ENCODE peak calls at places on chromosome 3, in six cellular contexts. One of them, this sample, is unnamed.

GRCh38 chr3:156674911-156675743 is 737 bp downstream of the TIPARP start:
- DNase-seq in NB4: peak
- DNase-seq in mesendoderm: peak
- DNase-seq in cardiac fibroblast: peak
- DNase-seq in esophagus squamous epithelium: no peak
- DNase-seq in lower leg skin: peak
- DNase-seq in this sample: peak

GRCh38 chr3:4802903-4803302 is 176.3 kb upstream of the BHLHE40 start:
- DNase-seq in lower leg skin: no peak
- DNase-seq in cardiac fibroblast: no peak
- DNase-seq in esophagus squamous epithelium: no peak
- DNase-seq in NB4: no peak
- DNase-seq in mesendoderm: no peak
- DNase-seq in this sample: no peak

GRCh38 chr3:87997298-87997697 is 61.5 kb downstream of the CGGBP1 start:
- DNase-seq in mesendoderm: no peak
- DNase-seq in cardiac fibroblast: peak
- DNase-seq in NB4: peak
- DNase-seq in lower leg skin: no peak
- DNase-seq in esophagus squamous epithelium: no peak
- DNase-seq in this sample: no peak

GRCh38 chr3:20040476-20041196 is 390 bp downstream of the KAT2B start:
- DNase-seq in cardiac fibroblast: peak
- DNase-seq in NB4: peak
- DNase-seq in lower leg skin: peak
- DNase-seq in esophagus squamous epithelium: no peak
- DNase-seq in mesendoderm: peak
- DNase-seq in this sample: peak

GRCh38 chr3:112005091-112005672 is 6.5 kb downstream of the TAGLN3 start:
- DNase-seq in lower leg skin: no peak
- DNase-seq in NB4: no peak
- DNase-seq in cardiac fibroblast: peak
- DNase-seq in mesendoderm: no peak
- DNase-seq in esophagus squamous epithelium: no peak
- DNase-seq in this sample: no peak

GRCh38 chr3:86563358-86563970 is 427.5 kb downstream of the VGLL3 start:
- DNase-seq in esophagus squamous epithelium: no peak
- DNase-seq in lower leg skin: no peak
- DNase-seq in cardiac fibroblast: peak
- DNase-seq in NB4: peak
- DNase-seq in mesendoderm: peak
- DNase-seq in this sample: no peak

GRCh38 chr3:165463546-165463945 is 267.4 kb upstream of the SLITRK3 start:
- DNase-seq in NB4: no peak
- DNase-seq in lower leg skin: no peak
- DNase-seq in cardiac fibroblast: no peak
- DNase-seq in mesendoderm: no peak
- DNase-seq in esophagus squamous epithelium: no peak
- DNase-seq in this sample: no peak

GRCh38 chr3:158780795-158781590 is 20.9 kb upstream of the MFSD1 start:
- DNase-seq in esophagus squamous epithelium: no peak
- DNase-seq in mesendoderm: no peak
- DNase-seq in lower leg skin: no peak
- DNase-seq in cardiac fibroblast: no peak
- DNase-seq in NB4: no peak
- DNase-seq in this sample: no peak

GRCh38 chr3:172138031-172138538 is 98.7 kb downstream of the FNDC3B start:
- DNase-seq in mesendoderm: peak
- DNase-seq in lower leg skin: no peak
- DNase-seq in NB4: no peak
- DNase-seq in cardiac fibroblast: peak
- DNase-seq in esophagus squamous epithelium: no peak
- DNase-seq in this sample: no peak

GRCh38 chr3:177314897-177315296 is 117.6 kb upstream of the TBL1XR1 start:
- DNase-seq in mesendoderm: no peak
- DNase-seq in NB4: no peak
- DNase-seq in lower leg skin: no peak
- DNase-seq in esophagus squamous epithelium: no peak
- DNase-seq in cardiac fibroblast: no peak
- DNase-seq in this sample: no peak

GRCh38 chr3:17040322-17040721 is 155.6 kb downstream of the PLCL2 start:
- DNase-seq in NB4: no peak
- DNase-seq in mesendoderm: no peak
- DNase-seq in esophagus squamous epithelium: no peak
- DNase-seq in lower leg skin: no peak
- DNase-seq in cardiac fibroblast: no peak
- DNase-seq in this sample: no peak

GRCh38 chr3:141063831-141064230 is 12.7 kb downstream of the SPSB4 start:
- DNase-seq in cardiac fibroblast: no peak
- DNase-seq in lower leg skin: peak
- DNase-seq in NB4: peak
- DNase-seq in esophagus squamous epithelium: no peak
- DNase-seq in mesendoderm: no peak
- DNase-seq in this sample: no peak

GRCh38 chr3:172061724-172062184 is 22.4 kb downstream of the FNDC3B start:
- DNase-seq in esophagus squamous epithelium: no peak
- DNase-seq in lower leg skin: no peak
- DNase-seq in NB4: peak
- DNase-seq in mesendoderm: no peak
- DNase-seq in cardiac fibroblast: peak
- DNase-seq in this sample: no peak

GRCh38 chr3:123419850-123420292 is 29.0 kb downstream of the ADCY5 start:
- DNase-seq in NB4: no peak
- DNase-seq in lower leg skin: no peak
- DNase-seq in cardiac fibroblast: no peak
- DNase-seq in mesendoderm: no peak
- DNase-seq in esophagus squamous epithelium: no peak
- DNase-seq in this sample: no peak

GRCh38 chr3:197392961-197393360 is 94.5 kb upstream of the DLG1 start:
- DNase-seq in NB4: no peak
- DNase-seq in mesendoderm: no peak
- DNase-seq in esophagus squamous epithelium: no peak
- DNase-seq in lower leg skin: peak
- DNase-seq in cardiac fibroblast: peak
- DNase-seq in this sample: no peak

GRCh38 chr3:141174683-141175082 is 56.9 kb upstream of the PXYLP1 start:
- DNase-seq in NB4: no peak
- DNase-seq in esophagus squamous epithelium: no peak
- DNase-seq in lower leg skin: no peak
- DNase-seq in cardiac fibroblast: no peak
- DNase-seq in mesendoderm: no peak
- DNase-seq in this sample: no peak

GRCh38 chr3:14137004-14137403 is 12.2 kb downstream of the TMEM43 start:
- DNase-seq in mesendoderm: no peak
- DNase-seq in NB4: no peak
- DNase-seq in lower leg skin: no peak
- DNase-seq in esophagus squamous epithelium: no peak
- DNase-seq in cardiac fibroblast: no peak
- DNase-seq in this sample: peak

GRCh38 chr3:146883292-146883691 is 278.1 kb upstream of the PLSCR5 start:
- DNase-seq in esophagus squamous epithelium: no peak
- DNase-seq in lower leg skin: no peak
- DNase-seq in NB4: no peak
- DNase-seq in cardiac fibroblast: no peak
- DNase-seq in mesendoderm: no peak
- DNase-seq in this sample: no peak

GRCh38 chr3:178507507-178508442 is 28.5 kb upstream of the KCNMB2 start:
- DNase-seq in mesendoderm: no peak
- DNase-seq in lower leg skin: no peak
- DNase-seq in NB4: no peak
- DNase-seq in cardiac fibroblast: no peak
- DNase-seq in esophagus squamous epithelium: no peak
- DNase-seq in this sample: no peak

GRCh38 chr3:98343647-98344507 is 9.8 kb upstream of the OR5K4 start:
- DNase-seq in cardiac fibroblast: peak
- DNase-seq in mesendoderm: peak
- DNase-seq in esophagus squamous epithelium: no peak
- DNase-seq in lower leg skin: no peak
- DNase-seq in NB4: peak
- DNase-seq in this sample: no peak

GRCh38 chr3:74375653-74376052 is 238.8 kb downstream of the CNTN3 start:
- DNase-seq in NB4: no peak
- DNase-seq in esophagus squamous epithelium: no peak
- DNase-seq in lower leg skin: no peak
- DNase-seq in cardiac fibroblast: no peak
- DNase-seq in mesendoderm: no peak
- DNase-seq in this sample: no peak

GRCh38 chr3:119703900-119704531 is 1.2 kb downstream of the CFAP91 start:
- DNase-seq in esophagus squamous epithelium: no peak
- DNase-seq in NB4: no peak
- DNase-seq in mesendoderm: no peak
- DNase-seq in cardiac fibroblast: no peak
- DNase-seq in lower leg skin: no peak
- DNase-seq in this sample: no peak

GRCh38 chr3:119697394-119697793 is 5.4 kb upstream of the CFAP91 start:
- DNase-seq in cardiac fibroblast: no peak
- DNase-seq in NB4: no peak
- DNase-seq in lower leg skin: no peak
- DNase-seq in esophagus squamous epithelium: no peak
- DNase-seq in mesendoderm: no peak
- DNase-seq in this sample: no peak

GRCh38 chr3:119702530-119703527 is at the start of gene CFAP91:
- DNase-seq in lower leg skin: peak
- DNase-seq in cardiac fibroblast: peak
- DNase-seq in mesendoderm: peak
- DNase-seq in esophagus squamous epithelium: peak
- DNase-seq in NB4: no peak
- DNase-seq in this sample: peak

GRCh38 chr3:119700269-119700919 is 2.4 kb upstream of the CFAP91 start:
- DNase-seq in mesendoderm: no peak
- DNase-seq in cardiac fibroblast: peak
- DNase-seq in esophagus squamous epithelium: no peak
- DNase-seq in lower leg skin: no peak
- DNase-seq in NB4: peak
- DNase-seq in this sample: no peak

DNA sequence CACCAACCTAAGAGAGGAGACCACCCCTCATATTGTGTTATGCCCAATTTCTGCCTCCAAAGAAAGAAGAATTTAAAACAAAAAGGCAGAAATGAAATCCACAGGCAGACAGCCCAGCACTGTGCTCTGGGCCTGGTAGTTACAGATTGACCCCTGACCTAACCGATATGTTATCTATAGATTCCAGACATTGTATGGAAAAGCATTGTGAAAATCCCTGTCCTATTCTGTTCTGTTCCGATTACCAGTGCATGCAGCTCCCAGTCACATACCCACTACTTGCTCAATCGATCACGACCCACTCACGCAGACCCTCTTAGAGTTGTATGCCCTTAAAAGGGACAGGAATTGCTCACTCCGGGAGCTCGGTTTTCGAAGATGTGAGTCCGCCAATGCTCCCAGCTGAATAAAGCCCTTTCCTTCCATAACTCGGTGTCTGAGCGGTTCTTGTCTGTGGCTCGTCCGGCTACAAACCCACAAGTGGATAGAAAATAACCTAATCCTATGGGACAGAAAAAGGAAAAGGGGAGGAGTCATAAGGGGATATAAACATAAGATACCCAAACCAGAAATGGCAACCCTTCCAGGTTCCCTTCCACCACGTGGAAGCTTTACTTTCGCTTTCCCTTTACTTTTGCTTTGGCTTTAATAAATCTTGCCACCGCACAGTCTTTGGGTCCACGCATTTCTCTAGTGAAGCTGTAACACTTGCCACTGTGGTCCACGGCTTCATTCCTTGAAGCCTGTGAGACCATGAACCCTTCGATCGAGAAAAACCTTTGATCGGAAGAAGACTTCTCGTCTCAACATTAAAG is 1.7 kb upstream of the CFAP91 start:
- DNase-seq in cardiac fibroblast: no peak
- DNase-seq in NB4: no peak
- DNase-seq in esophagus squamous epithelium: no peak
- DNase-seq in lower leg skin: no peak
- DNase-seq in mesendoderm: no peak
- DNase-seq in this sample: no peak
- H3K4me3 ChIP-seq in cardiac fibroblast: no peak
- H3K4me3 ChIP-seq in NB4: no peak
- H3K4me3 ChIP-seq in esophagus squamous epithelium: no peak
- H3K4me3 ChIP-seq in lower leg skin: no peak
- H3K4me3 ChIP-seq in mesendoderm: no peak
- H3K4me3 ChIP-seq in this sample: no peak

GRCh38 chr3:138007898-138008297 is 2.1 kb upstream of the CLDN18 start:
- DNase-seq in mesendoderm: no peak
- DNase-seq in NB4: no peak
- DNase-seq in cardiac fibroblast: no peak
- DNase-seq in lower leg skin: no peak
- DNase-seq in esophagus squamous epithelium: no peak
- DNase-seq in this sample: no peak
- H3K4me3 ChIP-seq in mesendoderm: no peak
- H3K4me3 ChIP-seq in NB4: no peak
- H3K4me3 ChIP-seq in cardiac fibroblast: no peak
- H3K4me3 ChIP-seq in lower leg skin: no peak
- H3K4me3 ChIP-seq in esophagus squamous epithelium: no peak
- H3K4me3 ChIP-seq in this sample: no peak

DNA sequence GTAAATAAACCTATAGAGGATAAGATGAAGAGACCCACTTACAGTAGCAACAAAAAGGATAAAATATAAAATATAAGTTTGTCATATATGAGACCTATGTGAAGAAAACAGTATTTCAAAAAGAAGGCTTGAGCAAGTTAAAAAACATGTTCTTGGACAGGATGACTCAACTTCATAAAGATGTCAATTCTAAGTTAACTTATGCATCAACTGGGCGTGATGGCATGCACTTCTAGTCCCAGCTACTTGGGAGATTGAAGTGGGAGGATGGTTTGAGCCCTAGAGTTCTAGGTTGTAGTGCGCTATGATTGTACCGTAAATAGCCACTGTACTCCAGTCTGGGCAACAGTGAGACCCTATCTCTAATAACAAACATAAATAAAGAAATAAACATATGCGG is 59.7 kb downstream of the PDCD6IP start:
- DNase-seq in cardiac fibroblast: no peak
- DNase-seq in mesendoderm: no peak
- DNase-seq in esophagus squamous epithelium: no peak
- DNase-seq in NB4: no peak
- DNase-seq in lower leg skin: no peak
- DNase-seq in this sample: no peak
- H3K4me3 ChIP-seq in cardiac fibroblast: no peak
- H3K4me3 ChIP-seq in mesendoderm: no peak
- H3K4me3 ChIP-seq in esophagus squamous epithelium: no peak
- H3K4me3 ChIP-seq in NB4: no peak
- H3K4me3 ChIP-seq in lower leg skin: no peak
- H3K4me3 ChIP-seq in this sample: no peak

GRCh38 chr3:38311941-38312340 is 29.8 kb downstream of the SLC22A14 start:
- DNase-seq in NB4: no peak
- DNase-seq in lower leg skin: no peak
- DNase-seq in cardiac fibroblast: no peak
- DNase-seq in esophagus squamous epithelium: no peak
- DNase-seq in mesendoderm: no peak
- DNase-seq in this sample: no peak

GRCh38 chr3:38312356-38312755 is 30.3 kb downstream of the SLC22A14 start:
- DNase-seq in cardiac fibroblast: no peak
- DNase-seq in esophagus squamous epithelium: no peak
- DNase-seq in mesendoderm: no peak
- DNase-seq in lower leg skin: no peak
- DNase-seq in NB4: no peak
- DNase-seq in this sample: no peak

GRCh38 chr3:38313685-38314084 is 31.6 kb downstream of the SLC22A14 start:
- DNase-seq in NB4: no peak
- DNase-seq in cardiac fibroblast: no peak
- DNase-seq in mesendoderm: no peak
- DNase-seq in esophagus squamous epithelium: no peak
- DNase-seq in lower leg skin: no peak
- DNase-seq in this sample: no peak

GRCh38 chr3:38313263-38313662 is 31.2 kb downstream of the SLC22A14 start:
- DNase-seq in esophagus squamous epithelium: no peak
- DNase-seq in lower leg skin: no peak
- DNase-seq in NB4: no peak
- DNase-seq in mesendoderm: no peak
- DNase-seq in cardiac fibroblast: no peak
- DNase-seq in this sample: no peak

GRCh38 chr3:38311474-38311873 is 29.4 kb downstream of the SLC22A14 start:
- DNase-seq in esophagus squamous epithelium: no peak
- DNase-seq in mesendoderm: no peak
- DNase-seq in lower leg skin: no peak
- DNase-seq in cardiac fibroblast: no peak
- DNase-seq in NB4: peak
- DNase-seq in this sample: no peak
- H3K4me3 ChIP-seq in esophagus squamous epithelium: no peak
- H3K4me3 ChIP-seq in mesendoderm: no peak
- H3K4me3 ChIP-seq in lower leg skin: no peak
- H3K4me3 ChIP-seq in cardiac fibroblast: no peak
- H3K4me3 ChIP-seq in NB4: no peak
- H3K4me3 ChIP-seq in this sample: no peak